ENCODE peak calls at places on chromosomes 5 and 9, in ten cellular contexts. C, T, D, Q, A, O, Z, Y, R and X are unnamed samples. For H3K4me1, the result is how much of the 10 kb centered on the place peaks cover.

GRCh38 chr9:83473488-83473971 is 64.7 kb downstream of the FRMD3 start:
- DNase-seq in C (no peak), T (no peak), D (no peak), Q (no peak), A (no peak), O (no peak), Z (no peak), Y (no peak), R (no peak), X (no peak)

GRCh38 chr5:175887463-175887862 is 16.1 kb downstream of the CPLX2 start:
- DNase-seq in C (no peak), T (no peak), D (no peak), Q (no peak), A (no peak), O (no peak), Z (no peak), Y (no peak), R (no peak), X (peak)

GRCh38 chr5:132501629-132501956 is 11.0 kb upstream of the IRF1 start:
- DNase-seq in C (no peak), T (no peak), D (no peak), Q (no peak), A (no peak), O (no peak), Z (no peak), Y (no peak), R (no peak), X (no peak)

GRCh38 chr9:133420392-133420827 is 1.8 kb upstream of the ADAMTS13 start:
- DNase-seq in C (no peak), T (no peak), D (no peak), Q (no peak), A (no peak), O (no peak), Z (no peak), Y (no peak), R (no peak), X (no peak)

GRCh38 chr5:5370375-5370774 is 52.1 kb upstream of the ICE1 start:
- DNase-seq in C (no peak), T (no peak), D (no peak), Q (no peak), A (no peak), O (no peak), Z (no peak), Y (no peak), R (no peak), X (no peak)

GRCh38 chr5:74013222-74013621 is 387.2 kb downstream of the ARHGEF28 start:
- DNase-seq in C (no peak), T (no peak), D (no peak), Q (no peak), A (no peak), O (no peak), Z (no peak), Y (no peak), R (no peak), X (no peak)

GRCh38 chr5:173493846-173494245 is 122.6 kb downstream of the BOD1 start:
- DNase-seq in C (no peak), T (no peak), D (no peak), Q (no peak), A (no peak), O (no peak), Z (no peak), Y (no peak), R (no peak), X (no peak)

GRCh38 chr5:116883875-116884274 is 309.3 kb upstream of the SEMA6A start:
- DNase-seq in C (no peak), T (no peak), D (no peak), Q (no peak), A (no peak), O (no peak), Z (no peak), Y (no peak), R (no peak), X (no peak)

GRCh38 chr9:18569941-18570630 is 96.1 kb downstream of the ADAMTSL1 start:
- DNase-seq in C (no peak), T (no peak), D (no peak), Q (no peak), A (no peak), O (no peak), Z (no peak), Y (no peak), R (no peak), X (no peak)

GRCh38 chr9:91485006-91485405 is 61.4 kb upstream of the NFIL3 start:
- DNase-seq in C (no peak), T (no peak), D (no peak), Q (no peak), A (no peak), O (no peak), Z (no peak), Y (no peak), R (no peak), X (no peak)

GRCh38 chr5:110769282-110769681 is 30.5 kb downstream of the SLC25A46 start:
- DNase-seq in C (no peak), T (no peak), D (no peak), Q (peak), A (no peak), O (peak), Z (no peak), Y (no peak), R (no peak), X (peak)

GRCh38 chr5:157290156-157290980 is 24.4 kb downstream of the CYFIP2 start:
- DNase-seq in C (no peak), T (no peak), D (no peak), Q (no peak), A (no peak), O (peak), Z (no peak), Y (peak), R (no peak), X (no peak)

GRCh38 chr5:112127856-112128255 is 291.2 kb downstream of the EPB41L4A start:
- DNase-seq in C (no peak), T (no peak), D (no peak), Q (no peak), A (no peak), O (peak), Z (no peak), Y (no peak), R (no peak), X (no peak)

GRCh38 chr5:124644138-124644537 is 102.3 kb downstream of the ZNF608 start:
- DNase-seq in C (no peak), T (no peak), D (no peak), Q (peak), A (no peak), O (peak), Z (no peak), Y (no peak), R (no peak), X (no peak)

GRCh38 chr9:738209-738915 is 103.1 kb upstream of the DMRT1 start:
- DNase-seq in C (no peak), T (peak), D (no peak), Q (peak), A (peak), O (peak), Z (peak), Y (peak), R (no peak), X (no peak)

GRCh38 chr5:31204955-31205354 is 11.5 kb downstream of the CDH6 start:
- DNase-seq in C (no peak), T (no peak), D (no peak), Q (no peak), A (no peak), O (no peak), Z (no peak), Y (no peak), R (no peak), X (no peak)

GRCh38 chr9:128390150-128390812 is 19.1 kb downstream of the URM1 start:
- DNase-seq in C (no peak), T (no peak), D (no peak), Q (no peak), A (no peak), O (no peak), Z (no peak), Y (no peak), R (no peak), X (no peak)

GRCh38 chr5:178551059-178551458 is 39.1 kb downstream of the COL23A1 start:
- DNase-seq in C (no peak), T (no peak), D (no peak), Q (peak), A (no peak), O (peak), Z (no peak), Y (no peak), R (no peak), X (peak)

GRCh38 chr5:128014578-128014977 is 69.0 kb upstream of the SLC12A2 start:
- DNase-seq in C (no peak), T (no peak), D (no peak), Q (no peak), A (no peak), O (no peak), Z (no peak), Y (no peak), R (no peak), X (no peak)

GRCh38 chr9:98708103-98708932 is 417 bp downstream of the GABBR2 start:
- DNase-seq in C (no peak), T (no peak), D (no peak), Q (no peak), A (no peak), O (no peak), Z (no peak), Y (no peak), R (no peak), X (no peak)

GRCh38 chr5:95823241-95823737 is 763 bp upstream of the GLRX start:
- DNase-seq in C (no peak), T (no peak), D (no peak), Q (no peak), A (no peak), O (no peak), Z (no peak), Y (no peak), R (no peak), X (no peak)
- H3K4me3 ChIP-seq in C (peak), T (peak), D (peak), Q (peak), A (no peak), O (peak), Z (no peak), Y (peak), R (peak), X (peak)

DNA sequence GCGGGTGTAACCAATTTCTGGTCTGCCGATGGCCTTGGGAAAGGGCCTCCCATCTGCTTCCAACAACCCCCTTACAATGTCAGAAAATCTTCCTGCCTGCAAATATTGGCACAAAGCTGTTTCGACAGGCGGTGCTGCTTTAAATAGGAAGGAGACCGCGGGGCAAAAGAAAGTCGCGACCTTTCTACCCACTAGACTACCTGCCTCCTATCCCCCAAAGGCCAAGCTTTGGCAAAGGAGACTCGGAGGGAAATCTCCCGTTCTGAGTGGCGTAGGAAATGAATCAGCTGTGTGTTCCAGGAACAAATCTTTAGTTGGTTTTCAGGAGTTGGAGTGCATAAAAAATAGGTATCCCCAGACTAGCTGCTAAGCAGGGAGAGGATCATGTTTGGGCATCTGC is 36.8 kb upstream of the NFIB start:
- DNase-seq in C (no peak), T (no peak), D (no peak), Q (no peak), A (no peak), O (no peak), Z (no peak), Y (no peak), R (no peak), X (no peak)
- H3K27ac ChIP-seq in C (no peak), T (peak), D (peak), Q (no peak), A (peak), O (no peak), Z (peak), Y (peak), R (no peak), X (no peak)

GRCh38 chr5:102886586-102886985 is 131.5 kb downstream of the PAM start:
- DNase-seq in C (no peak), T (no peak), D (no peak), Q (no peak), A (no peak), O (peak), Z (no peak), Y (no peak), R (no peak), X (no peak)
- H3K4me1 ChIP-seq in C (under half), T (under half), D (under half), Q (under half), A (under half), O (under half), Z (under half), Y (under half), R (under half), X (under half)

GRCh38 chr5:4330327-4330726 is 734.7 kb downstream of the IRX1 start:
- DNase-seq in C (no peak), T (no peak), D (no peak), Q (no peak), A (no peak), O (no peak), Z (no peak), Y (no peak), R (no peak), X (no peak)
- H3K4me3 ChIP-seq in C (no peak), T (no peak), D (no peak), Q (no peak), A (no peak), O (no peak), Z (no peak), Y (no peak), R (no peak), X (no peak)